ENCODE peak calls at places on chromosome 2, in six cellular contexts. K is lower lobe of right lung, S is tibial artery, V is kidney, L is HCT116, A is cardiac fibroblast. Z is an unnamed sample.

GRCh38 chr2:219495531-219496122 is 3.1 kb upstream of the GMPPA start:
- DNase-seq in S (peak; percentile 87), L (peak; percentile 64), A (peak; percentile 69), V (no peak), K (no peak), Z (no peak)

GRCh38 chr2:168717790-168718502 is 84.5 kb upstream of the NOSTRIN start:
- DNase-seq in K (no peak), V (no peak), A (no peak), L (no peak), S (no peak), Z (no peak)

GRCh38 chr2:224671731-224672130 is 44.4 kb downstream of the CCDC195 start:
- DNase-seq in L (no peak), A (no peak), V (no peak), S (no peak), K (no peak), Z (no peak)

GRCh38 chr2:61536086-61536722 is 2.0 kb downstream of the XPO1 start:
- DNase-seq in L (no peak), S (no peak), V (no peak), A (peak; percentile 31), K (no peak), Z (no peak)

GRCh38 chr2:101273045-101273444 is 20.4 kb downstream of the CNOT11 start:
- DNase-seq in S (no peak), L (no peak), A (no peak), V (no peak), K (no peak), Z (no peak)

GRCh38 chr2:133326651-133327397 is 241.4 kb downstream of the NCKAP5 start:
- DNase-seq in K (no peak), L (no peak), V (no peak), A (peak; percentile 82), S (no peak), Z (no peak)

GRCh38 chr2:118808429-118808809 is 39.0 kb downstream of the EN1 start:
- DNase-seq in L (no peak), V (no peak), A (no peak), K (no peak), S (no peak), Z (no peak)

GRCh38 chr2:69720404-69720803 is 21.5 kb upstream of the ANXA4 start:
- DNase-seq in K (no peak), A (peak; percentile 21), L (no peak), S (no peak), V (no peak), Z (no peak)

GRCh38 chr2:104286806-104287205 is 567.1 kb upstream of the POU3F3 start:
- DNase-seq in K (no peak), S (no peak), A (no peak), V (no peak), L (no peak), Z (no peak)

GRCh38 chr2:140362361-140362760 is 1582.2 kb upstream of the NXPH2 start:
- DNase-seq in L (no peak), S (no peak), A (no peak), V (no peak), K (no peak), Z (no peak)

GRCh38 chr2:128563348-128563687 is 244.7 kb upstream of the HS6ST1 start:
- DNase-seq in K (no peak), V (no peak), S (peak; percentile 86), L (no peak), A (peak; percentile 86), Z (peak; percentile 64)

GRCh38 chr2:118635891-118636290 is 211.6 kb downstream of the EN1 start:
- DNase-seq in A (no peak), L (no peak), V (no peak), K (no peak), S (no peak), Z (no peak)

GRCh38 chr2:148814143-148814852 is 60.7 kb upstream of the KIF5C start:
- DNase-seq in K (no peak), L (no peak), S (no peak), A (peak; percentile 67), V (no peak), Z (no peak)

GRCh38 chr2:230986520-230987136 is 9.3 kb upstream of the SPATA3 start:
- DNase-seq in S (no peak), K (no peak), V (no peak), L (no peak), A (no peak), Z (no peak)

GRCh38 chr2:221200184-221200839 is 371.8 kb downstream of the EPHA4 start:
- DNase-seq in V (no peak), K (no peak), A (no peak), S (no peak), L (no peak), Z (no peak)

GRCh38 chr2:137220438-137220998 is 455.2 kb downstream of the THSD7B start:
- DNase-seq in V (no peak), S (no peak), K (no peak), A (peak; percentile 89), L (no peak), Z (no peak)

GRCh38 chr2:181642071-181642470 is 14.8 kb downstream of the CERKL start:
- DNase-seq in L (no peak), A (no peak), V (no peak), K (no peak), S (no peak), Z (no peak)

GRCh38 chr2:143433158-143433557 is 303.9 kb downstream of the ARHGAP15 start:
- DNase-seq in A (no peak), S (no peak), K (no peak), V (no peak), L (no peak), Z (no peak)
- TF ChIP-seq CTCF in A (no peak), S (peak; percentile 35), K (peak; percentile 29), V (no peak), L (peak; percentile 19), Z (no peak)

GRCh38 chr2:25274868-25275574 is 66.7 kb downstream of the DNMT3A start:
- DNase-seq in S (no peak), A (peak; percentile 10), L (no peak), K (peak; percentile 63), V (peak; percentile 83), Z (no peak)

GRCh38 chr2:25279091-25279651 is 62.6 kb downstream of the DNMT3A start:
- DNase-seq in L (no peak), V (peak; percentile 83), K (peak; percentile 82), S (peak; percentile 83), A (no peak), Z (no peak)

GRCh38 chr2:25273985-25274550 is 67.7 kb downstream of the DNMT3A start:
- DNase-seq in A (no peak), V (peak; percentile 27), K (no peak), L (no peak), S (no peak), Z (no peak)

GRCh38 chr2:25275575-25275965 is 66.2 kb downstream of the DNMT3A start:
- DNase-seq in A (no peak), L (no peak), S (no peak), K (no peak), V (no peak), Z (no peak)

DNA sequence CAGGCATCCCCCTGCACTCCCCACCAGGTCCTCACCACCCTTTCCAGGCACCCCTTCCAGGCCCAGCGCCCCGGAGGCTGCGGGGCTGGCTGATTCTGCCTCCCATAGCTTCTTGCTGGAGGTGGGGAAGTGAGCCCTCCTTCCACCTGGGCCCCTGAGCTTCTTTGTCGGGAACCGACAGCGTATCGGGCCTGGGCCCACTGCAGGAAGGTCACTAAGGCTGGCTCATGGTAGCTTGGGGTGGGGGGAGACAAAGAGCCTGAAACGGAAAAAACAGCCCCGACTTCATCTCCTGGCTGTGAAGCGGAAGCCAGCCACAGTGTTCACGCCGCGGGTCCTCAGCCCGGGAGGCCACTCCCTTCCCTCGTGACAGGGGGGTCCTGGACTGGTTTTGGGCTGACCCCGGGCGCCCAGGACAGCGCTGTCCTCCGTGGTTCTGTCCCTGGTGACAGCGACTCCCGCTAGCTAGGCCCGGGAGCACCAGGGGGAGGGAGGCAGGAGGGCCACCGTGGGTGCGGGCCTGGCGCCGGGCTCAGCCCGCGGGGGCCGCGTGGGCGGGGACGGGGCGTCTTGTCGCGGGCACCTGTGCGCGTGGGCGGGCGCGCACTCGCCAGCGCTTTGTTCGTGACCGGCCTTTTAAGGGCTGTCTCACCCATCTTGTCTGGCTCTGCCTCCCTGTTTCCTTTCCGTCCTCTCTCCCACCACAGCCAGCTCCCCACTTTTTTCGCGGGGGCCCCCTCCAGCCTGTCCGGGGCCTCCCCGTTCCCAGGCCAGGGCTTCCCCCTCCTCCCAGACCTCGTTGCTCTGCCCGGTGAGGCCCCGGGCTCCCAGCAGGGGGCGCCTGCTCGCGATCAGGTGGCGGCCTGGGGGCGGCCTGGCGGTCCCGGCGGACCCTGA is 64.9 kb downstream of the DNMT3A start:
- DNase-seq in S (peak; percentile 82), A (no peak), L (no peak), V (peak; percentile 90), K (peak; percentile 76), Z (no peak)
- H3K4me3 ChIP-seq in S (peak overlapping the region; percentile 53), A (no peak overlapping the region), L (no peak overlapping the region), V (no peak overlapping the region), K (peak overlapping the region; percentile 45), Z (peak overlapping the region; percentile 80)

GRCh38 chr2:120520454-120520853 is 174.5 kb downstream of the INHBB start:
- DNase-seq in K (no peak), A (no peak), V (peak; percentile 22), L (no peak), S (no peak), Z (no peak)

GRCh38 chr2:120518819-120519218 is 172.9 kb downstream of the INHBB start:
- DNase-seq in S (no peak), A (no peak), L (no peak), V (peak; percentile 9), K (no peak), Z (no peak)

GRCh38 chr2:120522151-120522751 is 176.3 kb downstream of the INHBB start:
- DNase-seq in S (no peak), V (peak; percentile 61), L (no peak), A (peak; percentile 49), K (no peak), Z (no peak)

GRCh38 chr2:120519469-120519868 is 173.5 kb downstream of the INHBB start:
- DNase-seq in K (no peak), A (no peak), L (no peak), S (no peak), V (peak; percentile 18), Z (no peak)

GRCh38 chr2:120520929-120521912 is 175.3 kb downstream of the INHBB start:
- DNase-seq in V (peak; percentile 41), L (peak; percentile 47), A (peak; percentile 55), K (no peak), S (no peak), Z (no peak)
- TF ChIP-seq CTCF in V (peak; percentile 72), L (peak; percentile 95), A (peak; percentile 98), K (peak; percentile 77), S (peak; percentile 81), Z (peak; percentile 74)

GRCh38 chr2:240997141-240997855 is 1.1 kb upstream of the SNED1 start:
- DNase-seq in V (peak; percentile 80), A (peak; percentile 67), K (peak; percentile 50), S (peak; percentile 87), L (no peak), Z (no peak)

GRCh38 chr2:240999873-241000541 is 1.6 kb downstream of the SNED1 start:
- DNase-seq in A (no peak), V (peak; percentile 73), K (peak; percentile 46), S (peak; percentile 67), L (no peak), Z (no peak)

GRCh38 chr2:240999001-240999791 is 778 bp downstream of the SNED1 start:
- DNase-seq in V (peak; percentile 86), L (no peak), K (peak; percentile 57), S (peak; percentile 76), A (no peak), Z (no peak)

GRCh38 chr2:240997856-240998705 is at the start of gene SNED1:
- DNase-seq in L (peak; percentile 45), A (peak; percentile 86), K (peak; percentile 95), V (peak; percentile 96), S (peak; percentile 95), Z (peak; percentile 66)

DNA sequence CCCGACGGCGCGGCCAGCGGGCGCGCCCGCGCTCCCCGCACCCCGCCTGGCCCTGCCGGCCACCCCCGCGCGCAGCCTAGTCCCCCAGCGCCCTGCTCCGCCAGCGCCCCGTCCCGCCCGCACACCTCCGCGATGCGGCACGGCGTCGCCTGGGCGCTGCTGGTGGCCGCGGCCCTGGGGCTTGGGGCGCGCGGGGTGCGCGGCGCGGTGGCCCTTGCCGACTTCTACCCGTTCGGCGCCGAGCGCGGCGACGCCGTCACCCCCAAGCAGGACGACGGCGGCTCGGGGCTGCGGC is 235 bp downstream of the SNED1 start:
- DNase-seq in K (no peak), L (no peak), A (no peak), V (no peak), S (no peak), Z (no peak)
- H3K4me3 ChIP-seq in K (peak overlapping the region; percentile 72), L (peak overlapping the region; percentile 47), A (peak overlapping the region; percentile 59), V (no peak overlapping the region), S (peak overlapping the region; percentile 87), Z (peak overlapping the region; percentile 85)